ENCODE peak calls at places on chromosome 11, in seven cellular contexts. A is activated naive CD4-positive, alpha-beta T cell; G is T-cell; I is CD4-positive, alpha-beta memory T cell; Z is NCI-H1436; W is mesenchymal stem cell; V is H7. R is an unnamed sample.

GRCh38 chr11:113874096-113874919 is 1.1 kb downstream of the USP28 start:
- DNase-seq in A (no peak), G (no peak), I (no peak), Z (no peak), W (peak), V (peak), R (no peak)

GRCh38 chr11:2140411-2141400 is 1.5 kb upstream of the IGF2 start:
- DNase-seq in A (no peak), G (no peak), I (no peak), Z (no peak), W (peak), V (peak), R (no peak)

GRCh38 chr11:58770627-58771457 is 39.1 kb upstream of the GLYAT start:
- DNase-seq in A (no peak), G (no peak), I (no peak), Z (no peak), W (no peak), V (no peak), R (no peak)

GRCh38 chr11:22761066-22761465 is 68.5 kb downstream of the SVIP start:
- DNase-seq in A (no peak), G (no peak), I (no peak), Z (no peak), W (no peak), V (no peak), R (no peak)

GRCh38 chr11:42066113-42066512 is 606.7 kb upstream of the LRRC4C start:
- DNase-seq in A (no peak), G (no peak), I (no peak), Z (no peak), W (no peak), V (no peak), R (no peak)

GRCh38 chr11:46330154-46330886 is 16.9 kb upstream of the DGKZ start:
- DNase-seq in A (no peak), G (no peak), I (no peak), Z (no peak), W (no peak), V (no peak), R (no peak)

GRCh38 chr11:104653011-104653806 is 245.1 kb downstream of the CASP12 start:
- DNase-seq in A (no peak), G (no peak), I (no peak), Z (no peak), W (peak), V (no peak), R (peak)

GRCh38 chr11:32233928-32234327 is 143.1 kb downstream of the RCN1 start:
- DNase-seq in A (no peak), G (no peak), I (no peak), Z (no peak), W (no peak), V (no peak), R (no peak)

GRCh38 chr11:88779551-88779950 is 286.2 kb downstream of the GRM5 start:
- DNase-seq in A (no peak), G (no peak), I (no peak), Z (no peak), W (no peak), V (no peak), R (no peak)

GRCh38 chr11:119800171-119800570 is 71.2 kb upstream of the NECTIN1 start:
- DNase-seq in A (no peak), G (no peak), I (no peak), Z (no peak), W (no peak), V (no peak), R (no peak)

GRCh38 chr11:126790550-126790981 is 210.0 kb downstream of the KIRREL3 start:
- DNase-seq in A (no peak), G (no peak), I (no peak), Z (no peak), W (peak), V (peak), R (no peak)

GRCh38 chr11:36361472-36361871 is 65.4 kb downstream of the PRR5L start:
- DNase-seq in A (no peak), G (no peak), I (no peak), Z (no peak), W (no peak), V (no peak), R (no peak)

GRCh38 chr11:60985991-60986915 is 14.8 kb downstream of the CD6 start:
- DNase-seq in A (peak), G (peak), I (peak), Z (no peak), W (no peak), V (no peak), R (peak)

GRCh38 chr11:123316003-123316402 is 114.1 kb upstream of the GRAMD1B start:
- DNase-seq in A (no peak), G (no peak), I (no peak), Z (no peak), W (peak), V (no peak), R (no peak)

GRCh38 chr11:79078999-79079398 is 361.8 kb downstream of the TENM4 start:
- DNase-seq in A (no peak), G (no peak), I (no peak), Z (peak), W (no peak), V (no peak), R (no peak)

GRCh38 chr11:134139873-134140331 is 71.0 kb downstream of the JAM3 start:
- DNase-seq in A (peak), G (peak), I (peak), Z (peak), W (peak), V (peak), R (peak)

GRCh38 chr11:130831506-130832385 is 84.5 kb downstream of the SNX19 start:
- DNase-seq in A (no peak), G (no peak), I (no peak), Z (no peak), W (no peak), V (peak), R (no peak)

GRCh38 chr11:65109231-65110198 is 2.2 kb upstream of the TM7SF2 start:
- DNase-seq in A (no peak), G (no peak), I (no peak), Z (no peak), W (no peak), V (peak), R (no peak)

GRCh38 chr11:114132944-114133394 is 73.5 kb downstream of the ZBTB16 start:
- DNase-seq in A (no peak), G (no peak), I (no peak), Z (no peak), W (no peak), V (no peak), R (no peak)